ENCODE peak calls at places on chromosomes 5 and 9, in nine cellular contexts. One of them, this sample, is unnamed.

GRCh38 chr5:117623042-117623815 is 1048.6 kb upstream of the SEMA6A start:
- DNase-seq in stimulated activated CD8-positive, alpha-beta memory T cell treated with anti-CD3 and anti-CD28 coated beads, Interleukin-15, amount 100 ng/mL, for 1 hour: no peak
- DNase-seq in HFFc6: no peak
- DNase-seq in HuH-7: no peak
- DNase-seq in NCI-H1417: no peak
- DNase-seq in cerebellar nuclear complex: peak; percentile 62
- DNase-seq in endothelial cell: no peak
- DNase-seq in kidney tubule cell: peak; percentile 67
- DNase-seq in CD8-positive, alpha-beta memory T cell: no peak
- DNase-seq in this sample: no peak

GRCh38 chr5:137071941-137072340 is 427.2 kb downstream of the SPOCK1 start:
- DNase-seq in HuH-7: no peak
- DNase-seq in endothelial cell: no peak
- DNase-seq in kidney tubule cell: peak; percentile 9
- DNase-seq in stimulated activated CD8-positive, alpha-beta memory T cell treated with anti-CD3 and anti-CD28 coated beads, Interleukin-15, amount 100 ng/mL, for 1 hour: no peak
- DNase-seq in CD8-positive, alpha-beta memory T cell: no peak
- DNase-seq in NCI-H1417: no peak
- DNase-seq in HFFc6: no peak
- DNase-seq in cerebellar nuclear complex: no peak
- DNase-seq in this sample: no peak

GRCh38 chr9:4137234-4137633 is 162.6 kb downstream of the GLIS3 start:
- DNase-seq in CD8-positive, alpha-beta memory T cell: no peak
- DNase-seq in endothelial cell: no peak
- DNase-seq in kidney tubule cell: peak; percentile 99
- DNase-seq in NCI-H1417: no peak
- DNase-seq in cerebellar nuclear complex: no peak
- DNase-seq in stimulated activated CD8-positive, alpha-beta memory T cell treated with anti-CD3 and anti-CD28 coated beads, Interleukin-15, amount 100 ng/mL, for 1 hour: no peak
- DNase-seq in HFFc6: peak; percentile 95
- DNase-seq in HuH-7: no peak
- DNase-seq in this sample: no peak

GRCh38 chr5:173671121-173671949 is 54.9 kb upstream of the BOD1 start:
- DNase-seq in cerebellar nuclear complex: no peak
- DNase-seq in endothelial cell: no peak
- DNase-seq in HFFc6: peak; percentile 4
- DNase-seq in NCI-H1417: no peak
- DNase-seq in CD8-positive, alpha-beta memory T cell: no peak
- DNase-seq in stimulated activated CD8-positive, alpha-beta memory T cell treated with anti-CD3 and anti-CD28 coated beads, Interleukin-15, amount 100 ng/mL, for 1 hour: no peak
- DNase-seq in HuH-7: no peak
- DNase-seq in kidney tubule cell: no peak
- DNase-seq in this sample: peak; percentile 79

GRCh38 chr9:116585896-116586295 is 101.2 kb upstream of the TRIM32 start:
- DNase-seq in HuH-7: no peak
- DNase-seq in CD8-positive, alpha-beta memory T cell: no peak
- DNase-seq in stimulated activated CD8-positive, alpha-beta memory T cell treated with anti-CD3 and anti-CD28 coated beads, Interleukin-15, amount 100 ng/mL, for 1 hour: no peak
- DNase-seq in kidney tubule cell: no peak
- DNase-seq in NCI-H1417: no peak
- DNase-seq in cerebellar nuclear complex: no peak
- DNase-seq in endothelial cell: no peak
- DNase-seq in HFFc6: peak; percentile 35
- DNase-seq in this sample: no peak

GRCh38 chr5:134530375-134531077 is 5.1 kb downstream of the JADE2 start:
- DNase-seq in kidney tubule cell: no peak
- DNase-seq in NCI-H1417: no peak
- DNase-seq in HuH-7: no peak
- DNase-seq in HFFc6: no peak
- DNase-seq in endothelial cell: no peak
- DNase-seq in CD8-positive, alpha-beta memory T cell: no peak
- DNase-seq in cerebellar nuclear complex: no peak
- DNase-seq in stimulated activated CD8-positive, alpha-beta memory T cell treated with anti-CD3 and anti-CD28 coated beads, Interleukin-15, amount 100 ng/mL, for 1 hour: no peak
- DNase-seq in this sample: peak; percentile 59

GRCh38 chr9:3893519-3893918 is 367.7 kb upstream of the RFX3 start:
- DNase-seq in NCI-H1417: no peak
- DNase-seq in HuH-7: no peak
- DNase-seq in kidney tubule cell: no peak
- DNase-seq in stimulated activated CD8-positive, alpha-beta memory T cell treated with anti-CD3 and anti-CD28 coated beads, Interleukin-15, amount 100 ng/mL, for 1 hour: no peak
- DNase-seq in HFFc6: no peak
- DNase-seq in cerebellar nuclear complex: no peak
- DNase-seq in CD8-positive, alpha-beta memory T cell: no peak
- DNase-seq in endothelial cell: no peak
- DNase-seq in this sample: no peak

GRCh38 chr5:60143912-60144311 is 250.4 kb upstream of the PDE4D start:
- DNase-seq in stimulated activated CD8-positive, alpha-beta memory T cell treated with anti-CD3 and anti-CD28 coated beads, Interleukin-15, amount 100 ng/mL, for 1 hour: no peak
- DNase-seq in kidney tubule cell: no peak
- DNase-seq in NCI-H1417: no peak
- DNase-seq in CD8-positive, alpha-beta memory T cell: no peak
- DNase-seq in cerebellar nuclear complex: no peak
- DNase-seq in endothelial cell: no peak
- DNase-seq in HFFc6: no peak
- DNase-seq in HuH-7: no peak
- DNase-seq in this sample: no peak

GRCh38 chr5:16431482-16431881 is 34.1 kb downstream of the ZNF622 start:
- DNase-seq in NCI-H1417: no peak
- DNase-seq in stimulated activated CD8-positive, alpha-beta memory T cell treated with anti-CD3 and anti-CD28 coated beads, Interleukin-15, amount 100 ng/mL, for 1 hour: no peak
- DNase-seq in endothelial cell: no peak
- DNase-seq in kidney tubule cell: no peak
- DNase-seq in CD8-positive, alpha-beta memory T cell: no peak
- DNase-seq in HuH-7: no peak
- DNase-seq in cerebellar nuclear complex: no peak
- DNase-seq in HFFc6: no peak
- DNase-seq in this sample: no peak

GRCh38 chr5:45376463-45376862 is 319.7 kb downstream of the HCN1 start:
- DNase-seq in NCI-H1417: no peak
- DNase-seq in stimulated activated CD8-positive, alpha-beta memory T cell treated with anti-CD3 and anti-CD28 coated beads, Interleukin-15, amount 100 ng/mL, for 1 hour: no peak
- DNase-seq in endothelial cell: no peak
- DNase-seq in HFFc6: no peak
- DNase-seq in HuH-7: no peak
- DNase-seq in cerebellar nuclear complex: no peak
- DNase-seq in CD8-positive, alpha-beta memory T cell: no peak
- DNase-seq in kidney tubule cell: no peak
- DNase-seq in this sample: no peak

GRCh38 chr5:134263801-134264200 is 37.9 kb upstream of the PPP2CA start:
- DNase-seq in HuH-7: no peak
- DNase-seq in kidney tubule cell: no peak
- DNase-seq in endothelial cell: no peak
- DNase-seq in cerebellar nuclear complex: no peak
- DNase-seq in CD8-positive, alpha-beta memory T cell: no peak
- DNase-seq in NCI-H1417: no peak
- DNase-seq in stimulated activated CD8-positive, alpha-beta memory T cell treated with anti-CD3 and anti-CD28 coated beads, Interleukin-15, amount 100 ng/mL, for 1 hour: no peak
- DNase-seq in HFFc6: no peak
- DNase-seq in this sample: no peak

GRCh38 chr9:70614786-70615565 is 200.5 kb upstream of the KLF9 start:
- DNase-seq in endothelial cell: no peak
- DNase-seq in kidney tubule cell: no peak
- DNase-seq in HuH-7: no peak
- DNase-seq in CD8-positive, alpha-beta memory T cell: no peak
- DNase-seq in stimulated activated CD8-positive, alpha-beta memory T cell treated with anti-CD3 and anti-CD28 coated beads, Interleukin-15, amount 100 ng/mL, for 1 hour: no peak
- DNase-seq in NCI-H1417: no peak
- DNase-seq in HFFc6: no peak
- DNase-seq in cerebellar nuclear complex: peak; percentile 50
- DNase-seq in this sample: no peak

GRCh38 chr5:156367602-156368001 is 40.6 kb downstream of the SGCD start:
- DNase-seq in NCI-H1417: no peak
- DNase-seq in CD8-positive, alpha-beta memory T cell: no peak
- DNase-seq in HFFc6: peak; percentile 69
- DNase-seq in endothelial cell: no peak
- DNase-seq in stimulated activated CD8-positive, alpha-beta memory T cell treated with anti-CD3 and anti-CD28 coated beads, Interleukin-15, amount 100 ng/mL, for 1 hour: no peak
- DNase-seq in kidney tubule cell: peak; percentile 22
- DNase-seq in cerebellar nuclear complex: no peak
- DNase-seq in HuH-7: no peak
- DNase-seq in this sample: no peak

GRCh38 chr9:116377179-116377790 is 223.7 kb downstream of the PAPPA start:
- DNase-seq in HuH-7: no peak
- DNase-seq in cerebellar nuclear complex: no peak
- DNase-seq in NCI-H1417: no peak
- DNase-seq in HFFc6: peak; percentile 68
- DNase-seq in kidney tubule cell: peak; percentile 89
- DNase-seq in endothelial cell: no peak
- DNase-seq in CD8-positive, alpha-beta memory T cell: no peak
- DNase-seq in stimulated activated CD8-positive, alpha-beta memory T cell treated with anti-CD3 and anti-CD28 coated beads, Interleukin-15, amount 100 ng/mL, for 1 hour: no peak
- DNase-seq in this sample: no peak

This sample was measured in anterior cingulate cortex.